ENCODE peak calls at places on chromosomes 4 and X, in eight cellular contexts. V is spleen, O is SK-N-SH, D is HCT116, A is GM23338, Q is esophagus muscularis mucosa, X is sigmoid colon, R is breast epithelium. E is an unnamed sample.

GRCh38 chr4:150722908-150723362 is 141.0 kb downstream of the MAB21L2 start:
- DNase-seq in Q (peak; percentile 91), R (peak; percentile 67), A (peak; percentile 40), O (no peak), D (no peak), V (no peak), X (peak; percentile 85), E (no peak)

GRCh38 chr4:110950721-110951120 is 327.8 kb upstream of the PITX2 start:
- DNase-seq in Q (no peak), R (no peak), O (no peak), A (no peak), X (no peak), V (no peak), D (no peak), E (no peak)

GRCh38 chr4:77169496-77169895 is 12.5 kb downstream of the CCNG2 start:
- DNase-seq in R (no peak), X (no peak), A (no peak), D (no peak), O (no peak), V (no peak), Q (no peak), E (no peak)

GRCh38 chrX:133413218-133413925 is 1.9 kb downstream of the GPC4 start:
- DNase-seq in R (no peak), V (no peak), D (no peak), A (peak; percentile 9), Q (no peak), X (peak; percentile 73), O (peak; percentile 36), E (no peak)

GRCh38 chr4:1809754-1810502 is 16.8 kb downstream of the FGFR3 start:
- DNase-seq in Q (no peak), X (peak; percentile 80), A (peak; percentile 87), V (peak; percentile 89), R (no peak), D (peak; percentile 34), O (peak; percentile 96), E (peak; percentile 24)

GRCh38 chrX:66889418-66889817 is 250.5 kb upstream of the EDA2R start:
- DNase-seq in A (no peak), D (no peak), V (no peak), Q (no peak), X (no peak), R (no peak), O (no peak), E (no peak)

GRCh38 chr4:24657768-24658617 is 73.6 kb upstream of the DHX15 start:
- DNase-seq in O (no peak), D (peak; percentile 47), V (no peak), A (peak; percentile 74), R (peak; percentile 85), X (no peak), Q (no peak), E (no peak)

GRCh38 chr4:158783775-158784174 is 14.9 kb downstream of the FNIP2 start:
- DNase-seq in X (no peak), R (no peak), D (no peak), O (no peak), A (no peak), Q (no peak), V (no peak), E (no peak)

GRCh38 chr4:80237992-80238391 is 28.5 kb upstream of the FGF5 start:
- DNase-seq in X (no peak), R (no peak), V (no peak), A (no peak), D (no peak), Q (no peak), O (no peak), E (no peak)

GRCh38 chrX:119690921-119691716 is 1.8 kb downstream of the SEPTIN6 start:
- DNase-seq in O (peak; percentile 34), X (no peak), Q (no peak), D (no peak), V (no peak), R (no peak), A (peak; percentile 29), E (no peak)

GRCh38 chrX:119693996-119694451 is 1.1 kb upstream of the SEPTIN6 start:
- DNase-seq in A (peak; percentile 47), X (no peak), R (no peak), D (no peak), V (peak; percentile 81), O (peak; percentile 26), Q (no peak), E (no peak)

GRCh38 chrX:119692241-119693031 is 532 bp downstream of the SEPTIN6 start:
- DNase-seq in A (no peak), R (no peak), X (peak; percentile 82), Q (no peak), D (no peak), V (peak; percentile 90), O (peak; percentile 68), E (no peak)

GRCh38 chrX:119694601-119695534 is 1.9 kb upstream of the SEPTIN6 start:
- DNase-seq in V (peak; percentile 78), A (peak; percentile 42), X (peak; percentile 70), R (no peak), Q (no peak), D (no peak), O (peak; percentile 17), E (no peak)

DNA sequence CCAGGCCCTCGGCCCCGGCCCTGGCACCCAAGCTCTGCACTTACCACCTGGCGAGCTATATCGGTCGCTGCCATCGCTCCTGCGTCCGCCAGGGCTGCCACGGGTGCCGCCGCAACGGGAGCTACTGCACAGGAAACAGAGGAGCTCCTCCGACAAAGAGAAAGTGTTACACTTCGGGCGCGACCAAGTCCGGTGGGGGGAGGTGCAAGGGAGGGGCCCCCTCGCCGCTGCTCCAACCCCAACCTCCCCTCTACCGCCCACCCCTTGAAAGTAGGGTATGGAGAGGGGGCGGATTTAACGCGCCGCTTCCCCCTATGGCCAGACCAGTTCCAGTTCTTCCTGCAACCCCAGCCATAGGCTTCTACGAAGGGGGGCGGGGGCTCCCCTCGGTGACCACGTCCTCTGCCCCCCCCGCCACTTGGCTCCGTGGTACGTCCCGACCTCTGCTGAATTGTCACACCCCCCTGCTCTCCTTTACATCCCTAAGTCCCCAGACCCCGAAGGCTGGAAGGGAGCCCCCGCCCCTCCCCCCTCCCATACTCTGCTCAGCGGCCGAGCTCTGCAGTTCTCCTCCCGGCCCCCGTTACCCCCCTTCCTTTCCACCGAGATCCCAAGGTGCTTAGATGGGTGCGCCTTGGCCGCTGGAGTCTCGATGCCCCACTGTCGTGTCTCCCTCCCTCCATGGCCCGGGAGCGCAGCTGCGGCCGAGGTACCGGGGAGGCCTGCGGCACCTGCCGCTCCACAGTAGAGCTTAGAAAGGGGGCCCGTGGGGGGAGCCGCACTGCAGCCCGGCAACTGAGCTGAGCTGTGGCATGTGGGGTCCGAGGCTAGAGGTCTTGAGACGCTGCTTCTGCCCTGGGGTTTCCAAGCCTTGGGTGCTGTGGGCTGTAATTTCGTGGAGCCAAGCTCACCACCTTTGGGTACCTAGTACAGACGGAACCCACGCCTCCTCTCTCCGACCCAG is at the start of gene SEPTIN6:
- DNase-seq in V (peak; percentile 95), D (peak; percentile 51), X (peak; percentile 83), R (peak; percentile 36), O (peak; percentile 88), A (peak; percentile 79), Q (no peak), E (no peak)
- H3K27ac ChIP-seq in V (peak within 1 kb of the TSS; percentile 95), D (peak within 1 kb of the TSS; percentile 65), X (peak within 1 kb of the TSS; percentile 93), R (peak within 1 kb of the TSS; percentile 61), O (peak within 1 kb of the TSS; percentile 72), A (no peak within 1 kb of the TSS), Q (peak within 1 kb of the TSS; percentile 88), E (peak within 1 kb of the TSS; percentile 74)

DNA sequence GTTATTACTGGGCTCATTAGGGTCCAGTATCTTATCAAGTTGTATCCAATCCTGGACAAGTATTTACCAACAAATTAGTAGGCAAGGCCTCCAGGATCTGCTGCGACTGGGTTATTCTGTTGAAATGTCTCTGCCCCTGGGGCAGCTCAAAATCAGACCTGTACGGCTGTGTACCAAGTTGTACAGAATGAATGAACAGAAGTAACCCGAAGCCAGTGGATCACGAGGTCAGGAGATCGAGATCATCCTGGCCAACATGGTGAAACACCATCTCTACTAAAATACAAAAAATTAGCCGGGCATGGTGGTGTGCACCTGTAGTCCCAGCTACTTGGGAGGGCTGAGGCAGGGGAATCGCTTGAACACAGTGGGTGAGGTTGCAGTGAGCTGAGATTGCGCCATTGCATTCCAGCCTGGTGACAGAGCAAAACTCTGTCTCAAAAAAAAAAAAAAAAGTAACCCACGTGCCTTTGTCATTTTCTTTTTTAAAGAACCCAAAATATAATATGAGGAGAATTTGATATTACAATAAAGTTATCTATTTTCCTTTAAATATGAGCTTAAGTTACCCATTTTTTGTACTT is 127.3 kb downstream of the CBR4 start:
- DNase-seq in R (no peak), A (no peak), X (peak; percentile 75), V (no peak), D (no peak), O (no peak), Q (no peak), E (no peak)
- H3K4me1 ChIP-seq in R (peaks cover 6% of the 10 kb centered on the region), A (no peaks in the 10 kb centered on the region), X (no peaks in the 10 kb centered on the region), V (peaks cover 16% of the 10 kb centered on the region), D (peaks cover 2% of the 10 kb centered on the region), O (peaks cover 5% of the 10 kb centered on the region), Q (peaks cover 97% of the 10 kb centered on the region), E (no peaks in the 10 kb centered on the region)

GRCh38 chr4:168877407-168877778 is 132.7 kb downstream of the CBR4 start:
- DNase-seq in R (no peak), Q (no peak), V (no peak), X (peak; percentile 72), O (no peak), A (peak; percentile 39), D (no peak), E (no peak)
- TF ChIP-seq POLR2AphosphoS5 in R (peak; percentile 1), Q (peak; percentile 29), V (no peak), X (no peak), O (no peak), A (no peak), D (no peak), E (no peak)

GRCh38 chr4:56701156-56701471 is 20.0 kb upstream of the HOPX start:
- DNase-seq in R (no peak), D (no peak), O (no peak), X (no peak), V (no peak), A (no peak), Q (no peak), E (no peak)
- H3K27ac ChIP-seq in R (no peak overlapping the region), D (no peak overlapping the region), O (no peak overlapping the region), X (no peak overlapping the region), V (no peak overlapping the region), A (no peak overlapping the region), Q (no peak overlapping the region), E (no peak overlapping the region)